ENCODE peak calls at places on chromosomes 3 and 15, in nine cellular contexts. L, G, I, F, E, R, Q, C and P are unnamed samples.

GRCh38 chr3:173743111-173743510 is 345.6 kb downstream of the NLGN1 start:
- DNase-seq in L (no peak), G (no peak), I (no peak), F (no peak), E (no peak), R (no peak), Q (no peak), C (peak), P (no peak)

GRCh38 chr15:88661041-88661765 is 22.4 kb downstream of the ISG20 start:
- DNase-seq in L (peak), G (no peak), I (no peak), F (peak), E (no peak), R (peak), Q (no peak), C (no peak), P (no peak)

GRCh38 chr3:191848818-191849217 is 387.9 kb downstream of the PYDC2 start:
- DNase-seq in L (no peak), G (no peak), I (no peak), F (no peak), E (no peak), R (no peak), Q (no peak), C (no peak), P (no peak)

GRCh38 chr3:138451595-138452162 is 17.3 kb downstream of the ESYT3 start:
- DNase-seq in L (no peak), G (peak), I (no peak), F (no peak), E (no peak), R (no peak), Q (no peak), C (no peak), P (no peak)

GRCh38 chr15:25890532-25890931 is 27.4 kb upstream of the ATP10A start:
- DNase-seq in L (no peak), G (no peak), I (no peak), F (no peak), E (no peak), R (peak), Q (no peak), C (no peak), P (no peak)

GRCh38 chr3:170605490-170605889 is 19.6 kb upstream of the SLC7A14 start:
- DNase-seq in L (no peak), G (no peak), I (no peak), F (no peak), E (no peak), R (no peak), Q (no peak), C (no peak), P (no peak)

GRCh38 chr3:170205302-170205701 is 16.9 kb upstream of the PRKCI start:
- DNase-seq in L (peak), G (no peak), I (no peak), F (no peak), E (no peak), R (no peak), Q (no peak), C (no peak), P (no peak)

GRCh38 chr3:176633511-176633910 is 563.8 kb downstream of the TBL1XR1 start:
- DNase-seq in L (no peak), G (peak), I (peak), F (no peak), E (no peak), R (no peak), Q (peak), C (no peak), P (no peak)

GRCh38 chr15:63291507-63291906 is 14.1 kb downstream of the APH1B start:
- DNase-seq in L (no peak), G (no peak), I (no peak), F (peak), E (no peak), R (no peak), Q (no peak), C (peak), P (no peak)

GRCh38 chr15:90813796-90814192 is 54.6 kb upstream of the FURIN start:
- DNase-seq in L (no peak), G (no peak), I (no peak), F (no peak), E (no peak), R (no peak), Q (peak), C (no peak), P (no peak)

GRCh38 chr3:170473358-170473757 is 54.7 kb downstream of the CLDN11 start:
- DNase-seq in L (no peak), G (no peak), I (no peak), F (no peak), E (no peak), R (no peak), Q (no peak), C (no peak), P (no peak)

GRCh38 chr3:172174396-172175253 is 135.2 kb downstream of the FNDC3B start:
- DNase-seq in L (no peak), G (no peak), I (no peak), F (peak), E (no peak), R (no peak), Q (peak), C (peak), P (no peak)

GRCh38 chr3:25460751-25461150 is 32.7 kb downstream of the RARB start:
- DNase-seq in L (no peak), G (no peak), I (no peak), F (no peak), E (no peak), R (no peak), Q (no peak), C (no peak), P (no peak)

GRCh38 chr15:67025719-67026118 is 39.7 kb upstream of the SMAD3 start:
- DNase-seq in L (no peak), G (peak), I (no peak), F (peak), E (peak), R (peak), Q (no peak), C (peak), P (no peak)

GRCh38 chr3:154151969-154152368 is 30.8 kb downstream of the ARHGEF26 start:
- DNase-seq in L (peak), G (no peak), I (no peak), F (peak), E (no peak), R (no peak), Q (no peak), C (peak), P (no peak)

GRCh38 chr3:42652611-42653302 is 740 bp upstream of the ZBTB47 start:
- DNase-seq in L (no peak), G (peak), I (peak), F (peak), E (peak), R (peak), Q (no peak), C (peak), P (no peak)

GRCh38 chr3:195226445-195226844 is 44.5 kb downstream of the XXYLT1 start:
- DNase-seq in L (no peak), G (no peak), I (no peak), F (no peak), E (no peak), R (peak), Q (no peak), C (no peak), P (no peak)

GRCh38 chr3:107068980-107069379 is 308.3 kb upstream of the CCDC54 start:
- DNase-seq in L (peak), G (no peak), I (no peak), F (peak), E (no peak), R (no peak), Q (no peak), C (peak), P (no peak)

GRCh38 chr15:35867371-35867770 is 321.4 kb upstream of the DPH6 start:
- DNase-seq in L (no peak), G (no peak), I (peak), F (peak), E (no peak), R (no peak), Q (no peak), C (no peak), P (no peak)

GRCh38 chr3:67075295-67075694 is 77.2 kb downstream of the KBTBD8 start:
- DNase-seq in L (no peak), G (no peak), I (no peak), F (no peak), E (no peak), R (no peak), Q (no peak), C (no peak), P (no peak)

GRCh38 chr15:73650387-73651126 is 17.4 kb upstream of the NPTN start:
- DNase-seq in L (no peak), G (no peak), I (no peak), F (no peak), E (no peak), R (no peak), Q (no peak), C (peak), P (no peak)

GRCh38 chr15:69304176-69304533 is 5.4 kb downstream of the PAQR5 start:
- DNase-seq in L (peak), G (no peak), I (no peak), F (peak), E (no peak), R (no peak), Q (no peak), C (peak), P (no peak)

GRCh38 chr15:57600197-57600596 is 8.5 kb downstream of the MYZAP start:
- DNase-seq in L (no peak), G (no peak), I (no peak), F (no peak), E (no peak), R (no peak), Q (no peak), C (no peak), P (no peak)

GRCh38 chr3:14324224-14324944 is 78.0 kb upstream of the SLC6A6 start:
- DNase-seq in L (no peak), G (no peak), I (no peak), F (no peak), E (no peak), R (no peak), Q (no peak), C (no peak), P (no peak)

GRCh38 chr3:106769045-106769444 is 608.2 kb upstream of the CCDC54 start:
- DNase-seq in L (no peak), G (no peak), I (no peak), F (no peak), E (no peak), R (no peak), Q (no peak), C (no peak), P (no peak)

GRCh38 chr3:60202052-60202753 is 1049.0 kb downstream of the FHIT start:
- DNase-seq in L (no peak), G (no peak), I (no peak), F (no peak), E (no peak), R (no peak), Q (no peak), C (no peak), P (no peak)

GRCh38 chr15:69314174-69314573 is 15.5 kb downstream of the PAQR5 start:
- DNase-seq in L (no peak), G (no peak), I (no peak), F (no peak), E (no peak), R (no peak), Q (no peak), C (no peak), P (no peak)

GRCh38 chr15:43509002-43509922 is 8.1 kb upstream of the MAP1A start:
- DNase-seq in L (no peak), G (no peak), I (no peak), F (no peak), E (peak), R (peak), Q (peak), C (no peak), P (no peak)

GRCh38 chr3:15171096-15171495 is 35.0 kb upstream of the CAPN7 start:
- DNase-seq in L (no peak), G (no peak), I (no peak), F (no peak), E (no peak), R (no peak), Q (no peak), C (no peak), P (no peak)

GRCh38 chr15:45101749-45102148 is 12.2 kb downstream of the DUOX2 start:
- DNase-seq in L (no peak), G (no peak), I (no peak), F (no peak), E (no peak), R (peak), Q (no peak), C (no peak), P (no peak)

GRCh38 chr3:126972866-126973265 is 10.0 kb upstream of the PLXNA1 start:
- DNase-seq in L (no peak), G (no peak), I (no peak), F (no peak), E (no peak), R (no peak), Q (peak), C (no peak), P (no peak)

GRCh38 chr15:67836955-67837354 is 2.9 kb downstream of the RNU6-1 start:
- DNase-seq in L (no peak), G (no peak), I (no peak), F (no peak), E (no peak), R (peak), Q (no peak), C (no peak), P (no peak)

GRCh38 chr3:82347585-82347984 is 586.1 kb upstream of the GBE1 start:
- DNase-seq in L (no peak), G (no peak), I (no peak), F (no peak), E (no peak), R (no peak), Q (no peak), C (no peak), P (no peak)

GRCh38 chr15:74775132-74775562 is 6.7 kb upstream of the CSK start:
- DNase-seq in L (no peak), G (no peak), I (no peak), F (no peak), E (no peak), R (no peak), Q (no peak), C (no peak), P (no peak)

GRCh38 chr3:13866406-13866965 is 13.4 kb downstream of the WNT7A start:
- DNase-seq in L (no peak), G (no peak), I (no peak), F (no peak), E (no peak), R (no peak), Q (no peak), C (no peak), P (no peak)

GRCh38 chr15:50415752-50416404 is 8.3 kb upstream of the USP8 start:
- DNase-seq in L (no peak), G (peak), I (no peak), F (peak), E (no peak), R (no peak), Q (peak), C (peak), P (no peak)

GRCh38 chr15:59298255-59298856 is 74.3 kb downstream of the MYO1E start:
- DNase-seq in L (no peak), G (no peak), I (no peak), F (peak), E (no peak), R (no peak), Q (no peak), C (no peak), P (no peak)

GRCh38 chr15:70559223-70559823 is 204.0 kb downstream of the UACA start:
- DNase-seq in L (no peak), G (peak), I (no peak), F (peak), E (peak), R (no peak), Q (no peak), C (peak), P (no peak)

GRCh38 chr15:70561885-70562284 is 201.5 kb downstream of the UACA start:
- DNase-seq in L (no peak), G (peak), I (no peak), F (no peak), E (no peak), R (peak), Q (no peak), C (no peak), P (no peak)

GRCh38 chr15:70559840-70560239 is 203.5 kb downstream of the UACA start:
- DNase-seq in L (no peak), G (peak), I (no peak), F (no peak), E (no peak), R (peak), Q (no peak), C (no peak), P (no peak)

GRCh38 chr15:70562906-70563305 is 200.5 kb downstream of the UACA start:
- DNase-seq in L (no peak), G (no peak), I (no peak), F (no peak), E (no peak), R (peak), Q (no peak), C (no peak), P (no peak)

GRCh38 chr15:70560617-70561328 is 202.6 kb downstream of the UACA start:
- DNase-seq in L (no peak), G (peak), I (no peak), F (no peak), E (no peak), R (peak), Q (peak), C (no peak), P (no peak)
- TF ChIP-seq CTCF in L (no peak), G (no peak), I (no peak), F (no peak), E (no peak), R (no peak), Q (no peak), C (no peak), P (no peak)

DNA sequence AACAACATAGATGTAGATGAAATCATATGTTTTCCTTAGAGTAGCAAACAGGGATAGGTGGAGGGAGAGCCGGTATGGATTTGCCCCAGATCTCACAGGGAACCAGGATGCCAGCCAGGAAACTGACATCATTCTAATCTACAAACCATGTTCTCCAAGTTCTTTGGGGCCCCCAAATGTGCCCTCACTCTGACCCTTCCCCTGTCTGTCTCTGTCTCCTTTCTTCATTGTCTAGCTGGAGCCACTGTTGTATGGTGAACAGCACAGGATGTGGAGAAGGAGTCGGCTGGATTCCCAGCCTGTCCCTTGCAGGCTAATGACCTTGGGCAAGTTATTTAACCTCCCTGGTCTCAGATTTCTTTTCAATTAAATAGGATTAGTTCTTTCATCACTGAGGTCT is 962 bp downstream of the ATP13A5 start:
- DNase-seq in L (no peak), G (no peak), I (no peak), F (no peak), E (no peak), R (no peak), Q (no peak), C (no peak), P (peak)
- TF ChIP-seq CTCF in L (no peak), G (no peak), I (no peak), F (no peak), E (no peak), R (no peak), Q (no peak), C (no peak), P (no peak)

GRCh38 chr15:101702077-101702476 is 22.2 kb downstream of the TARS3 start:
- DNase-seq in L (no peak), G (no peak), I (no peak), F (no peak), E (no peak), R (no peak), Q (no peak), C (no peak), P (no peak)
- TF ChIP-seq CTCF in L (no peak), G (no peak), I (no peak), F (no peak), E (no peak), R (no peak), Q (no peak), C (no peak), P (no peak)

DNA sequence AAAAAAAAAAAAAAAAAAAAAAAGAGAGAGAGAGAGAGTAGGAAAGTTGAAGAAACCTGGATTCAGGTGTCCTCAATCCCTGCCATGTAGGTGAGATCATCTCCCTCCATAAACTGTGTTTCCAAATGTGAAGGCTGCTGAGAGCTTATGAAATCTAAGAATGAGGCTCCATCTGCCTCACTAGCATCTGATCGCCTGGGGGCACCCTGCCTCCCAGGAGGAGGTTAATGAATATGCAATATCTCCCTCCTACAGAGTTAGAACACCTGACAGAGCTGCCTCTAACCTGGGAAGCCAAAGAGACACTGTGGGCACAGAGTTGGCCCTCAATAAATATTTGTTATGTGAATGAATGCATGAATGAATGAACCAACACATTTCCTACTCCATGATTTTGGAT is 23.8 kb upstream of the ZNF148 start:
- DNase-seq in L (no peak), G (peak), I (no peak), F (no peak), E (no peak), R (no peak), Q (peak), C (no peak), P (no peak)
- TF ChIP-seq CTCF in L (no peak), G (no peak), I (no peak), F (no peak), E (no peak), R (no peak), Q (no peak), C (no peak), P (no peak)

GRCh38 chr3:111652492-111653180 is 57.5 kb upstream of the ZBED2 start:
- DNase-seq in L (no peak), G (no peak), I (no peak), F (no peak), E (no peak), R (no peak), Q (peak), C (no peak), P (no peak)

GRCh38 chr3:111650378-111651275 is 55.5 kb upstream of the ZBED2 start:
- DNase-seq in L (no peak), G (no peak), I (no peak), F (no peak), E (no peak), R (no peak), Q (no peak), C (no peak), P (no peak)

GRCh38 chr3:111649180-111649579 is 54.0 kb upstream of the ZBED2 start:
- DNase-seq in L (no peak), G (no peak), I (no peak), F (no peak), E (no peak), R (no peak), Q (no peak), C (peak), P (no peak)

DNA sequence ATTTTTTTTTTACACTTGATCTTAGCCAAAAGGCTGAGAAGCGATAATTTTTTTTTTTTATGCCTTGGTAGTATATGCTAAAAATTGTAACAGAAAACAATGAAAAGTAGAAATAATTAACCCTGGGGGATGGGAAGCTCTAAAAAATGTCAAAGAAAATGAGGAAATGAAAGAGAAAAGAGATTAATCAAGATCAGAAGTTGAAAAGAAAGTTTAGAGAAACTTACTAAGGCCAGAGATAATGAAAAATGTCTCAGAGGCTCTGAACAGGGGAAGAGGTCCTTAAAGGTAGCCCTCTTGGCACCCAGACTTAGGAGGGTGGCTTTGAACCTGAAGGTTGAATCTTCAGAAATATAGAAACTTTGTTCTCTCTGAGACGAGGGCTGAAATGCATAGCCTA is 58.6 kb upstream of the ZBED2 start:
- DNase-seq in L (no peak), G (no peak), I (no peak), F (no peak), E (no peak), R (no peak), Q (no peak), C (no peak), P (no peak)
- TF ChIP-seq CTCF in L (no peak), G (no peak), I (no peak), F (no peak), E (no peak), R (no peak), Q (no peak), C (no peak), P (no peak)

DNA sequence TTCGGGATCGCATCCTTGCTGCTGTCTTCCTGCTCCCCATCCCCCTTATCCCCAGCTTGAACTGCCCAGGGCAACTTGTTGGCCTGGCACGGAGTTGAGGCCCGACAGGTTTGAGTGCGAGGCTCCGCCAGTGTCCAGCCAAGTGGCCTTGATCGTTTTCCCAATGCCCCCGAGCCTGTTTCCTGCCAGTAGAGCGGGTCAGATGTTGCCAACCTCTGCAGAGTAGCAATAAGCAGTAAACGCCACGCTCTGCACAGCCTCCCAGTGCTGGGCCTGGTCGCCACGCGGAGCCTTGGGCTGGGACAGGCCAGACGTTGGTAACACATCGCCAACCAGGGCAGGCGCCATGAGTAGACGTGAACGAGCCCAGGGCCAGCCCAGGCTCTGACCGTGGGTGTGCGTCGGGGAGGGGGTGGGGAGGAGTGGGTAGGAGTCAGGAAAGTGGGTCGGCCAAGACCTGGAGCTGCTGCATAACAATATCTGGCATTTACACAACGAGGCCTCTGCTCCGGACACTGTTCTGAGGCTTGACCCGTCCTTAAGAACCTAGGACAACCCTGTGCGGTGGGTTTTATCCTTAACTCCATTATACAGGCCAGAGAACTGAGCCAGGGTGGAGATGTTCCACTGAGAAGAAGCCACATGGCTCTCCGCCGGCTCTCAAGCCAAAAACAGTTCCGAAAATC is 444 bp upstream of the ABHD14A start:
- DNase-seq in L (no peak), G (no peak), I (no peak), F (no peak), E (peak), R (no peak), Q (no peak), C (peak), P (no peak)
- TF ChIP-seq CTCF in L (no peak), G (no peak), I (no peak), F (no peak), E (no peak), R (no peak), Q (no peak), C (no peak), P (no peak)